ENCODE peak calls at places on chromosome 7, in nine cellular contexts. I is AG09319; B is choroid plexus epithelial cell; X is Right ventricle myocardium inferior; A is NCI-H510A treated with DMSO at 0.1 percent for 48 hours; C is naive thymus-derived CD8-positive, alpha-beta T cell; J is aorta; T is H9; D is AG20443. Q is an unnamed sample.

GRCh38 chr7:7617550-7617949 is 23.0 kb upstream of the UMAD1 start:
- DNase-seq in B (no peak), I (no peak), C (no peak), J (no peak), X (no peak), D (no peak), T (no peak), A (no peak), Q (no peak)

GRCh38 chr7:387132-388022 is 97.4 kb downstream of the FOXL3 start:
- DNase-seq in X (peak), A (no peak), B (no peak), J (peak), T (no peak), C (no peak), I (no peak), D (no peak), Q (no peak)

GRCh38 chr7:136002802-136003201 is 25.6 kb upstream of the MTPN start:
- DNase-seq in B (no peak), C (no peak), D (no peak), A (no peak), X (no peak), I (no peak), T (no peak), J (no peak), Q (no peak)

GRCh38 chr7:6163402-6163801 is 109.0 kb downstream of the CYTH3 start:
- DNase-seq in T (no peak), B (no peak), A (no peak), D (no peak), I (no peak), C (no peak), J (no peak), X (no peak), Q (no peak)

GRCh38 chr7:138023618-138024333 is 21.9 kb upstream of the CREB3L2 start:
- DNase-seq in I (no peak), C (no peak), J (no peak), B (no peak), T (no peak), D (no peak), A (no peak), X (no peak), Q (no peak)

GRCh38 chr7:53111061-53111460 is 75.6 kb downstream of the POM121L12 start:
- DNase-seq in C (no peak), B (no peak), I (no peak), X (no peak), T (no peak), D (no peak), J (no peak), A (no peak), Q (no peak)

GRCh38 chr7:135672560-135673359 is 10.4 kb downstream of the STMP1 start:
- DNase-seq in D (peak), C (no peak), X (no peak), J (no peak), T (no peak), B (peak), I (peak), A (peak), Q (no peak)

GRCh38 chr7:80643336-80643925 is 5.0 kb downstream of the CD36 start:
- DNase-seq in I (no peak), A (no peak), D (no peak), B (no peak), C (no peak), T (no peak), X (no peak), J (no peak), Q (no peak)

GRCh38 chr7:122303971-122304603 is 463 bp downstream of the FEZF1 start:
- DNase-seq in I (no peak), B (no peak), C (no peak), X (no peak), J (peak), D (peak), A (no peak), T (peak), Q (peak)

GRCh38 chr7:150952331-150953050 is 25.6 kb downstream of the KCNH2 start:
- DNase-seq in C (no peak), J (peak), X (no peak), D (no peak), I (no peak), A (no peak), T (no peak), B (no peak), Q (peak)

GRCh38 chr7:14377646-14378266 is 388.3 kb upstream of the ETV1 start:
- DNase-seq in J (no peak), I (peak), T (no peak), D (peak), A (no peak), B (peak), C (no peak), X (no peak), Q (no peak)

GRCh38 chr7:45892407-45893035 is 4.2 kb downstream of the IGFBP1 start:
- DNase-seq in B (no peak), A (no peak), X (no peak), T (no peak), C (no peak), D (no peak), J (no peak), I (no peak), Q (no peak)

Q was measured in chondrocyte.